ENCODE peak calls at places on chromosomes 6 and 20, in four cellular contexts. One of them, this sample, is unnamed.

GRCh38 chr6:110643175-110643574 is 166.8 kb upstream of the SLC22A16 start:
- DNase-seq in heart right ventricle: no peak
- DNase-seq in coronary artery: no peak
- DNase-seq in aorta: no peak
- DNase-seq in this sample: no peak

GRCh38 chr20:36167826-36168634 is 13.5 kb downstream of the EPB41L1 start:
- DNase-seq in aorta: no peak
- DNase-seq in coronary artery: no peak
- DNase-seq in heart right ventricle: no peak
- DNase-seq in this sample: peak

GRCh38 chr20:61589055-61589385 is 337.0 kb downstream of the CDH4 start:
- DNase-seq in coronary artery: no peak
- DNase-seq in aorta: no peak
- DNase-seq in heart right ventricle: no peak
- DNase-seq in this sample: no peak

GRCh38 chr6:134911532-134911931 is 38.4 kb downstream of the ALDH8A1 start:
- DNase-seq in heart right ventricle: no peak
- DNase-seq in coronary artery: no peak
- DNase-seq in aorta: no peak
- DNase-seq in this sample: no peak

GRCh38 chr20:18004389-18005031 is 35.7 kb downstream of the MGME1 start:
- DNase-seq in heart right ventricle: no peak
- DNase-seq in aorta: no peak
- DNase-seq in coronary artery: no peak
- DNase-seq in this sample: no peak

GRCh38 chr20:62733250-62733842 is 24.7 kb downstream of the NTSR1 start:
- DNase-seq in coronary artery: no peak
- DNase-seq in aorta: no peak
- DNase-seq in heart right ventricle: no peak
- DNase-seq in this sample: no peak

GRCh38 chr6:142913511-142914047 is 31.4 kb downstream of the HIVEP2 start:
- DNase-seq in heart right ventricle: no peak
- DNase-seq in aorta: no peak
- DNase-seq in coronary artery: no peak
- DNase-seq in this sample: no peak

GRCh38 chr6:83867043-83867442 is 7.6 kb downstream of the CYB5R4 start:
- DNase-seq in coronary artery: no peak
- DNase-seq in aorta: no peak
- DNase-seq in heart right ventricle: no peak
- DNase-seq in this sample: no peak

GRCh38 chr6:46961248-46961647 is 39.5 kb upstream of the ADGRF5 start:
- DNase-seq in coronary artery: no peak
- DNase-seq in heart right ventricle: no peak
- DNase-seq in aorta: no peak
- DNase-seq in this sample: no peak

GRCh38 chr6:2141644-2142290 is 103.6 kb downstream of the GMDS start:
- DNase-seq in heart right ventricle: no peak
- DNase-seq in coronary artery: no peak
- DNase-seq in aorta: no peak
- DNase-seq in this sample: no peak

GRCh38 chr6:85126448-85127178 is 323.3 kb upstream of the NT5E start:
- DNase-seq in aorta: peak
- DNase-seq in coronary artery: no peak
- DNase-seq in heart right ventricle: no peak
- DNase-seq in this sample: peak

GRCh38 chr20:41617059-41617921 is 887 bp downstream of the CHD6 start:
- DNase-seq in coronary artery: peak
- DNase-seq in heart right ventricle: peak
- DNase-seq in aorta: peak
- DNase-seq in this sample: peak

GRCh38 chr20:34363062-34364012 is at the start of gene ITCH:
- DNase-seq in aorta: peak
- DNase-seq in heart right ventricle: peak
- DNase-seq in coronary artery: peak
- DNase-seq in this sample: peak

GRCh38 chr6:42783177-42783875 is 1.5 kb downstream of the BICRAL start:
- DNase-seq in coronary artery: peak
- DNase-seq in aorta: peak
- DNase-seq in heart right ventricle: peak
- DNase-seq in this sample: peak

GRCh38 chr6:3844097-3844463 is 5.1 kb upstream of the FAM50B start:
- DNase-seq in coronary artery: no peak
- DNase-seq in aorta: no peak
- DNase-seq in heart right ventricle: no peak
- DNase-seq in this sample: no peak

GRCh38 chr6:111873178-111874029 is at the start of gene FYN:
- DNase-seq in coronary artery: peak
- DNase-seq in heart right ventricle: peak
- DNase-seq in aorta: peak
- DNase-seq in this sample: peak

GRCh38 chr6:137725949-137726348 is 141.1 kb upstream of the TNFAIP3 start:
- DNase-seq in aorta: no peak
- DNase-seq in heart right ventricle: no peak
- DNase-seq in coronary artery: no peak
- DNase-seq in this sample: no peak

GRCh38 chr20:14431568-14431967 is 94.2 kb upstream of the FLRT3 start:
- DNase-seq in heart right ventricle: no peak
- DNase-seq in aorta: no peak
- DNase-seq in coronary artery: no peak
- DNase-seq in this sample: no peak

GRCh38 chr20:31577194-31577593 is 27.9 kb upstream of the ID1 start:
- DNase-seq in coronary artery: no peak
- DNase-seq in heart right ventricle: no peak
- DNase-seq in aorta: no peak
- DNase-seq in this sample: no peak

GRCh38 chr6:40588480-40588879 is 1.3 kb upstream of the LRFN2 start:
- DNase-seq in aorta: no peak
- DNase-seq in coronary artery: no peak
- DNase-seq in heart right ventricle: no peak
- DNase-seq in this sample: no peak

GRCh38 chr6:40586800-40587201 is 363 bp downstream of the LRFN2 start:
- DNase-seq in aorta: no peak
- DNase-seq in coronary artery: no peak
- DNase-seq in heart right ventricle: no peak
- DNase-seq in this sample: peak

GRCh38 chr6:40586369-40586768 is 795 bp downstream of the LRFN2 start:
- DNase-seq in coronary artery: no peak
- DNase-seq in heart right ventricle: no peak
- DNase-seq in aorta: no peak
- DNase-seq in this sample: no peak

GRCh38 chr6:40587240-40588069 is at the start of gene LRFN2:
- DNase-seq in heart right ventricle: peak
- DNase-seq in coronary artery: no peak
- DNase-seq in aorta: peak
- DNase-seq in this sample: peak

GRCh38 chr6:40588070-40588384 is 863 bp upstream of the LRFN2 start:
- DNase-seq in coronary artery: no peak
- DNase-seq in heart right ventricle: no peak
- DNase-seq in aorta: no peak
- DNase-seq in this sample: no peak
- H3K4me3 ChIP-seq in coronary artery: peak
- H3K4me3 ChIP-seq in heart right ventricle: peak
- H3K4me3 ChIP-seq in aorta: no peak
- H3K4me3 ChIP-seq in this sample: no peak

DNA sequence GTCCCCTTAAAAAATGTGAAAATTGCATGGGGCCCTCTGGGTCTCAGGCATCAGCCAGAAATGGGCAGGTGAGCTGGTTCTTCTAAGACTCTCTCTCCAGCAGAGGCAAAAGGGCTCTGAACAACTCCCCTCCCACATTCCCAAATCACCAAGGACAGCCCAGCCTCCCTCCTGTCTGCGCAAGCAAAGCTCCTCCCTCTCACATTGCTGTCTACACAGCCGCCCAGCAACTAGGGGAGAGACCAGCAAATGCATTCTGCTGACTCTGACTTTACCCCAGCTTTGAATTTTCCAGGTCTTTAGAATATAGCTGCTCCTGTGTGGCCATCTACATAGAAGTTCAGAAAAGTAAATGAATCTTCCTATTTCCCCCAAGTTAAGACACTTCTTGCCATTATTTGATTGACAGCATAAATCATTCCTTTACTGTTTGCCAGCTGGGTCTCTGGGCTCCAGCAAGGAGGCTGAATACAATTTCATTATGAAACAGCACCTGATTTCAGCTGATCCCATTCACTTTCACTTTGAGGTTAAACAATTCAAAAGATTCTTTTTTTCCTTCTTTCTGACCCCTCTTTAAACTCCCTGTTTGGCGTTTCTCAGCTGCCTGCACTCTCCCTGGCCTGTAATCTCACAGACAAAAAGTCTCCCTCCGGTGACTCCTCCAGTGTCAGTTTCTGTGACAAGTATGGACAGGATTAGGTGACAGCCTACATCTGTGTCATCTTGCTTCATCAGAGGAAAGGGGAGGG is 205.7 kb upstream of the RIN2 start:
- DNase-seq in aorta: peak
- DNase-seq in heart right ventricle: peak
- DNase-seq in coronary artery: no peak
- DNase-seq in this sample: peak
- H3K27ac ChIP-seq in aorta: peak
- H3K27ac ChIP-seq in heart right ventricle: no peak
- H3K27ac ChIP-seq in coronary artery: peak
- H3K27ac ChIP-seq in this sample: no peak

GRCh38 chr6:7108196-7108963 is 619 bp downstream of the RREB1 start:
- DNase-seq in heart right ventricle: peak
- DNase-seq in aorta: peak
- DNase-seq in coronary artery: peak
- DNase-seq in this sample: peak

GRCh38 chr6:7106752-7107577 is 796 bp upstream of the RREB1 start:
- DNase-seq in coronary artery: no peak
- DNase-seq in aorta: peak
- DNase-seq in heart right ventricle: peak
- DNase-seq in this sample: peak

GRCh38 chr6:7107578-7108195 is at the start of gene RREB1:
- DNase-seq in aorta: peak
- DNase-seq in coronary artery: peak
- DNase-seq in heart right ventricle: peak
- DNase-seq in this sample: peak

GRCh38 chr6:7104752-7105151 is 3.0 kb upstream of the RREB1 start:
- DNase-seq in coronary artery: no peak
- DNase-seq in heart right ventricle: no peak
- DNase-seq in aorta: no peak
- DNase-seq in this sample: no peak

DNA sequence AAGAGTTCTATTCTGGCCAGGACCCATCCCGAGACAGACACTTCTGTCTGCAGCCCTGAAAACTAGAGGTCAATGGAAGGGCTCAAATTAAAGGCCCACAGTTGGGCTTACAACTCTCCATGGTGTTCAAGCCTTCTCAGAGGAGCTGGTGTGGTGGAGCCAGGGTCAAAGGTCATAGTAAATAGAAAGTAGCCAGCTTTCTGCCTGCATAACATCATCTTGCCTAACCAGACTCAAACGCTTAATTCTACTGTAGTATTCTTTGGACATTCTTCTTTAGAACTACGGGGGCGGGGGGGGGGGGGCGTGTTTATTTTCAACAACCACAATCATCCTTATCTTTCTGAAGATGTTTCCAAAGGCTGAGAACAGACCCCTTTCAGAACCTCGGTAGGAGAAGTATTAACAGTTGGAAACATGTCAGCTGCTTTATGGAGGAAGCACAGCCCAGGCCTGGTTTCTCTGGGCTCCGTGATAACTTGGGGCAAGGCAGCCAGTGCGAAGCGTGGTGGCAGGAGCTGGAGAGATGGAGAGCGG is 1.5 kb upstream of the RREB1 start:
- DNase-seq in heart right ventricle: no peak
- DNase-seq in coronary artery: no peak
- DNase-seq in aorta: no peak
- DNase-seq in this sample: no peak
- H3K4me3 ChIP-seq in heart right ventricle: peak
- H3K4me3 ChIP-seq in coronary artery: peak
- H3K4me3 ChIP-seq in aorta: no peak
- H3K4me3 ChIP-seq in this sample: peak

DNA sequence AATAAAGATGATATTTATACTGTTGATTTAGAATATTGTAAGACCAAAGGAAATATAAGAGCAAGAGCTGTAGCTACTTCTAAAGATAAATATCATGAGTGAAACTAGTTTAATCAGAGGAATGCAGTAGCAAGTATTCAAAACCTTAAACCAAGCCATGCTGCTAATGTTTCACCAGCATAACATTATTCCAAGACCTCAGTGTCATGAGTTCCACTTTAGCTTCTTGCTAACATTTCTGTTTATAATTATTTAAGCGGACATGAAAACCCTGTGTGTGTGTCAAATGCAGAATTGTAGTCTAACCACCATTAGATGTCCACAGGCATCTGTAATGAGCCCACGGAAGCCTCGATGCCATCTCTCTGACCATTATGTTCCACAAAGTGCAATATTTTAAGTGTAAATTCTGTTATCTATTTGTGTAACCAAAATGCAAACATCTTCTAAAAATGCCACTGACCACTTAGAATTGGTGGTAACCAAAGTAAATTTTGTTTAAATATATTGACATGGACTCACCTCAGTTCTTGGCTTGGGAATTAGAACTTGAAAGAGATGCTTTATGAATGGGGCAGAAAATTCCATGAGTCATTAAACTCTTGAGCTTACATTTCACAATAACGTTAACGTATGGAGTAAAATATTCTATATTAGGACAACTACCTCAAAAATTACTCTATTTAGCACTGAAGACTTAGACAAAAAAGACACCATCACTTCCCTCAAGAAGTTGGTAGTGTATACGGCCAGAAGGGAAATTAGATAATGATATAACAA is 752.4 kb upstream of the MARCKS start:
- DNase-seq in coronary artery: no peak
- DNase-seq in aorta: no peak
- DNase-seq in heart right ventricle: no peak
- DNase-seq in this sample: no peak
- H3K27ac ChIP-seq in coronary artery: no peak
- H3K27ac ChIP-seq in aorta: no peak
- H3K27ac ChIP-seq in heart right ventricle: no peak
- H3K27ac ChIP-seq in this sample: no peak

DNA sequence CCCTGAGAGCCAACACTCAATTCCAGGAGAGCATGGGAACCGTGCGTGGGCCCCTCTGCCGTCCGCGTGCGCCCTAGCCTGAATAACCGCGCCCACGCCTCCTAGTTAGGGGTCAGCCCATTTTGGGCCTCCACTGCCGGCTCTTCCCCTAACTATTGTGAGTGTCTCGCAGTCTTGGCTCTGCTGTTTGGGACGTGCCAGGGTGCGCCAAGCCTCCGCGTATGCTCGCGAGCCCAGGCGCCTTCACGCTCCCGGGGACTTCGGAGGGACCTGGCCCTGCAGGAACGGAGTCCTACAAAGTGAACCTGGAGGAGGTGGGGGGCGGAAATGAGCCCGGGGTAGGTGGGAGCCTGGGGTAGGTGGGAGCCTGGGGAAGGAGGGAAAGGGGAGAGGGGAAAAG is 813 bp upstream of the GCM2 start:
- DNase-seq in aorta: no peak
- DNase-seq in coronary artery: no peak
- DNase-seq in heart right ventricle: no peak
- DNase-seq in this sample: no peak
- H3K4me3 ChIP-seq in aorta: no peak
- H3K4me3 ChIP-seq in coronary artery: no peak
- H3K4me3 ChIP-seq in heart right ventricle: no peak
- H3K4me3 ChIP-seq in this sample: no peak

GRCh38 chr20:47370214-47370613 is 13.7 kb upstream of the ZMYND8 start:
- DNase-seq in heart right ventricle: no peak
- DNase-seq in aorta: no peak
- DNase-seq in coronary artery: no peak
- DNase-seq in this sample: peak
- H3K27ac ChIP-seq in heart right ventricle: no peak
- H3K27ac ChIP-seq in aorta: no peak
- H3K27ac ChIP-seq in coronary artery: no peak
- H3K27ac ChIP-seq in this sample: no peak

This sample was measured in kidney.